ENCODE peak calls at places on chromosome 21, in four cellular contexts. One of them, this sample, is unnamed.

GRCh38 chr21:30439975-30440374 is at the start of gene KRTAP15-1:
- DNase-seq in CD4-positive, alpha-beta T cell: no peak
- DNase-seq in activated CD4-positive, CD25-positive, alpha-beta regulatory T cell: no peak
- DNase-seq in renal cortical epithelial cell: no peak
- DNase-seq in this sample: no peak

GRCh38 chr21:29403922-29404538 is 105.3 kb downstream of the BACH1 start:
- DNase-seq in CD4-positive, alpha-beta T cell: no peak
- DNase-seq in activated CD4-positive, CD25-positive, alpha-beta regulatory T cell: no peak
- DNase-seq in renal cortical epithelial cell: no peak
- DNase-seq in this sample: no peak

GRCh38 chr21:43196789-43197188 is 28.0 kb downstream of the CRYAA start:
- DNase-seq in CD4-positive, alpha-beta T cell: no peak
- DNase-seq in activated CD4-positive, CD25-positive, alpha-beta regulatory T cell: no peak
- DNase-seq in renal cortical epithelial cell: peak
- DNase-seq in this sample: peak

GRCh38 chr21:45887121-45887611 is 94.4 kb upstream of the COL6A1 start:
- DNase-seq in CD4-positive, alpha-beta T cell: no peak
- DNase-seq in activated CD4-positive, CD25-positive, alpha-beta regulatory T cell: no peak
- DNase-seq in renal cortical epithelial cell: no peak
- DNase-seq in this sample: no peak

GRCh38 chr21:43913928-43914327 is 48.9 kb downstream of the AGPAT3 start:
- DNase-seq in CD4-positive, alpha-beta T cell: no peak
- DNase-seq in activated CD4-positive, CD25-positive, alpha-beta regulatory T cell: no peak
- DNase-seq in renal cortical epithelial cell: no peak
- DNase-seq in this sample: no peak

GRCh38 chr21:42472521-42472920 is 23.5 kb downstream of the RSPH1 start:
- DNase-seq in CD4-positive, alpha-beta T cell: no peak
- DNase-seq in activated CD4-positive, CD25-positive, alpha-beta regulatory T cell: no peak
- DNase-seq in renal cortical epithelial cell: no peak
- DNase-seq in this sample: no peak

GRCh38 chr21:38048241-38048640 is 132.0 kb upstream of the KCNJ6 start:
- DNase-seq in CD4-positive, alpha-beta T cell: no peak
- DNase-seq in activated CD4-positive, CD25-positive, alpha-beta regulatory T cell: no peak
- DNase-seq in renal cortical epithelial cell: no peak
- DNase-seq in this sample: no peak

GRCh38 chr21:22363504-22363903 is 1365.3 kb downstream of the NCAM2 start:
- DNase-seq in CD4-positive, alpha-beta T cell: no peak
- DNase-seq in activated CD4-positive, CD25-positive, alpha-beta regulatory T cell: no peak
- DNase-seq in renal cortical epithelial cell: no peak
- DNase-seq in this sample: no peak

GRCh38 chr21:17848228-17848627 is 29.1 kb upstream of the C21orf91 start:
- DNase-seq in CD4-positive, alpha-beta T cell: no peak
- DNase-seq in activated CD4-positive, CD25-positive, alpha-beta regulatory T cell: no peak
- DNase-seq in renal cortical epithelial cell: peak
- DNase-seq in this sample: peak

GRCh38 chr21:39452207-39452964 is 616 bp downstream of the SH3BGR start:
- DNase-seq in CD4-positive, alpha-beta T cell: no peak
- DNase-seq in activated CD4-positive, CD25-positive, alpha-beta regulatory T cell: no peak
- DNase-seq in renal cortical epithelial cell: peak
- DNase-seq in this sample: no peak

GRCh38 chr21:24046816-24047443 is 1560.4 kb downstream of the MRPL39 start:
- DNase-seq in CD4-positive, alpha-beta T cell: no peak
- DNase-seq in activated CD4-positive, CD25-positive, alpha-beta regulatory T cell: no peak
- DNase-seq in renal cortical epithelial cell: no peak
- DNase-seq in this sample: no peak

GRCh38 chr21:39633043-39633442 is 20.3 kb downstream of the B3GALT5 start:
- DNase-seq in CD4-positive, alpha-beta T cell: no peak
- DNase-seq in activated CD4-positive, CD25-positive, alpha-beta regulatory T cell: no peak
- DNase-seq in renal cortical epithelial cell: peak
- DNase-seq in this sample: peak

GRCh38 chr21:14918542-14918941 is 146.3 kb downstream of the NRIP1 start:
- DNase-seq in CD4-positive, alpha-beta T cell: no peak
- DNase-seq in activated CD4-positive, CD25-positive, alpha-beta regulatory T cell: no peak
- DNase-seq in renal cortical epithelial cell: no peak
- DNase-seq in this sample: no peak

GRCh38 chr21:38596264-38597042 is 98.2 kb upstream of the ERG start:
- DNase-seq in CD4-positive, alpha-beta T cell: no peak
- DNase-seq in activated CD4-positive, CD25-positive, alpha-beta regulatory T cell: no peak
- DNase-seq in renal cortical epithelial cell: peak
- DNase-seq in this sample: peak

GRCh38 chr21:26506951-26507350 is 66.1 kb downstream of the CYYR1 start:
- DNase-seq in CD4-positive, alpha-beta T cell: no peak
- DNase-seq in activated CD4-positive, CD25-positive, alpha-beta regulatory T cell: no peak
- DNase-seq in renal cortical epithelial cell: peak
- DNase-seq in this sample: peak

GRCh38 chr21:45364464-45365185 is 40.3 kb upstream of the COL18A1 start:
- DNase-seq in CD4-positive, alpha-beta T cell: no peak
- DNase-seq in activated CD4-positive, CD25-positive, alpha-beta regulatory T cell: no peak
- DNase-seq in renal cortical epithelial cell: peak
- DNase-seq in this sample: no peak

GRCh38 chr21:45640888-45641479 is 2.5 kb upstream of the PCBP3 start:
- DNase-seq in CD4-positive, alpha-beta T cell: peak
- DNase-seq in activated CD4-positive, CD25-positive, alpha-beta regulatory T cell: no peak
- DNase-seq in renal cortical epithelial cell: no peak
- DNase-seq in this sample: peak

GRCh38 chr21:44067011-44067839 is 40.0 kb upstream of the PWP2 start:
- DNase-seq in CD4-positive, alpha-beta T cell: no peak
- DNase-seq in activated CD4-positive, CD25-positive, alpha-beta regulatory T cell: no peak
- DNase-seq in renal cortical epithelial cell: no peak
- DNase-seq in this sample: no peak

GRCh38 chr21:44439211-44439600 is 16.1 kb upstream of the LRRC3 start:
- DNase-seq in CD4-positive, alpha-beta T cell: no peak
- DNase-seq in activated CD4-positive, CD25-positive, alpha-beta regulatory T cell: no peak
- DNase-seq in renal cortical epithelial cell: no peak
- DNase-seq in this sample: no peak

GRCh38 chr21:41616063-41616591 is 108.2 kb upstream of the TMPRSS2 start:
- DNase-seq in CD4-positive, alpha-beta T cell: no peak
- DNase-seq in activated CD4-positive, CD25-positive, alpha-beta regulatory T cell: no peak
- DNase-seq in renal cortical epithelial cell: no peak
- DNase-seq in this sample: peak

This sample was measured in PC-3.